ENCODE peak calls at places on chromosome 12, in seven cellular contexts. P, K, T, Y, I, X and Z are unnamed samples.

GRCh38 chr12:109830267-109830666 is 2.9 kb downstream of the TRPV4 start:
- DNase-seq in P (no peak), K (no peak), T (no peak), Y (no peak), I (no peak), X (no peak), Z (no peak)

GRCh38 chr12:105967038-105967776 is 171.5 kb downstream of the NUAK1 start:
- DNase-seq in P (no peak), K (no peak), T (no peak), Y (no peak), I (no peak), X (no peak), Z (no peak)

GRCh38 chr12:95988506-95989275 is 7.5 kb downstream of the HAL start:
- DNase-seq in P (no peak), K (no peak), T (no peak), Y (no peak), I (no peak), X (no peak), Z (no peak)

GRCh38 chr12:28513983-28514382 is 323.7 kb downstream of the CCDC91 start:
- DNase-seq in P (no peak), K (no peak), T (no peak), Y (no peak), I (no peak), X (no peak), Z (no peak)

GRCh38 chr12:26187429-26187828 is 7.9 kb upstream of the SSPN start:
- DNase-seq in P (no peak), K (no peak), T (no peak), Y (no peak), I (no peak), X (no peak), Z (no peak)

GRCh38 chr12:288687-289086 is 26.1 kb upstream of the SLC6A13 start:
- DNase-seq in P (no peak), K (no peak), T (no peak), Y (no peak), I (no peak), X (no peak), Z (no peak)

GRCh38 chr12:48160807-48161206 is 3.5 kb upstream of the ASB8 start:
- DNase-seq in P (no peak), K (no peak), T (no peak), Y (no peak), I (no peak), X (no peak), Z (no peak)

GRCh38 chr12:58046281-58046680 is 104.9 kb downstream of the ATP23 start:
- DNase-seq in P (no peak), K (no peak), T (no peak), Y (no peak), I (no peak), X (no peak), Z (no peak)